ENCODE peak calls at places on chromosomes 7 and 10, in ten cellular contexts. One of them, this sample, is unnamed.

GRCh38 chr10:93445978-93446720 is 36.0 kb downstream of the MYOF start:
- DNase-seq in choroid plexus epithelial cell: peak; percentile 39
- DNase-seq in RWPE1: no peak
- DNase-seq in A673: no peak
- DNase-seq in HFF-Myc: no peak
- DNase-seq in ascending aorta: peak; percentile 62
- DNase-seq in fibroblast of mammary gland: no peak
- DNase-seq in astrocyte of the cerebellum: no peak
- DNase-seq in Calu3: no peak
- DNase-seq in fibroblast of pulmonary artery: no peak
- DNase-seq in this sample: no peak

GRCh38 chr10:116891208-116891607 is 41.9 kb downstream of the ENO4 start:
- DNase-seq in Calu3: no peak
- DNase-seq in fibroblast of mammary gland: peak; percentile 90
- DNase-seq in RWPE1: peak; percentile 77
- DNase-seq in choroid plexus epithelial cell: peak; percentile 96
- DNase-seq in ascending aorta: no peak
- DNase-seq in HFF-Myc: peak; percentile 71
- DNase-seq in A673: peak; percentile 97
- DNase-seq in astrocyte of the cerebellum: peak; percentile 91
- DNase-seq in fibroblast of pulmonary artery: peak; percentile 87
- DNase-seq in this sample: peak; percentile 45

GRCh38 chr7:140121321-140121720 is 55.5 kb downstream of the KDM7A start:
- DNase-seq in ascending aorta: no peak
- DNase-seq in Calu3: no peak
- DNase-seq in RWPE1: no peak
- DNase-seq in fibroblast of mammary gland: no peak
- DNase-seq in HFF-Myc: no peak
- DNase-seq in choroid plexus epithelial cell: peak; percentile 14
- DNase-seq in astrocyte of the cerebellum: peak; percentile 79
- DNase-seq in fibroblast of pulmonary artery: no peak
- DNase-seq in A673: no peak
- DNase-seq in this sample: no peak

GRCh38 chr10:19801369-19801768 is 14.9 kb upstream of the PLXDC2 start:
- DNase-seq in HFF-Myc: no peak
- DNase-seq in astrocyte of the cerebellum: no peak
- DNase-seq in ascending aorta: no peak
- DNase-seq in fibroblast of pulmonary artery: no peak
- DNase-seq in choroid plexus epithelial cell: no peak
- DNase-seq in RWPE1: no peak
- DNase-seq in fibroblast of mammary gland: no peak
- DNase-seq in Calu3: no peak
- DNase-seq in A673: no peak
- DNase-seq in this sample: no peak

GRCh38 chr7:28855538-28856217 is 102.5 kb downstream of the TRIL start:
- DNase-seq in ascending aorta: no peak
- DNase-seq in fibroblast of pulmonary artery: peak; percentile 80
- DNase-seq in A673: peak; percentile 71
- DNase-seq in RWPE1: peak; percentile 95
- DNase-seq in astrocyte of the cerebellum: peak; percentile 86
- DNase-seq in HFF-Myc: peak; percentile 87
- DNase-seq in choroid plexus epithelial cell: peak; percentile 79
- DNase-seq in fibroblast of mammary gland: peak; percentile 98
- DNase-seq in Calu3: peak; percentile 85
- DNase-seq in this sample: no peak

GRCh38 chr7:4861673-4862072 is at the start of gene PAPOLB:
- DNase-seq in astrocyte of the cerebellum: no peak
- DNase-seq in choroid plexus epithelial cell: no peak
- DNase-seq in RWPE1: no peak
- DNase-seq in HFF-Myc: no peak
- DNase-seq in fibroblast of mammary gland: no peak
- DNase-seq in A673: no peak
- DNase-seq in fibroblast of pulmonary artery: no peak
- DNase-seq in Calu3: no peak
- DNase-seq in ascending aorta: no peak
- DNase-seq in this sample: no peak

GRCh38 chr7:920351-921070 is 34.0 kb downstream of the ADAP1 start:
- DNase-seq in astrocyte of the cerebellum: no peak
- DNase-seq in ascending aorta: peak; percentile 62
- DNase-seq in RWPE1: no peak
- DNase-seq in HFF-Myc: no peak
- DNase-seq in fibroblast of pulmonary artery: no peak
- DNase-seq in fibroblast of mammary gland: no peak
- DNase-seq in Calu3: no peak
- DNase-seq in A673: no peak
- DNase-seq in choroid plexus epithelial cell: no peak
- DNase-seq in this sample: peak; percentile 10

GRCh38 chr7:127904706-127905056 is 126.6 kb downstream of the LRRC4 start:
- DNase-seq in A673: no peak
- DNase-seq in ascending aorta: no peak
- DNase-seq in Calu3: no peak
- DNase-seq in RWPE1: no peak
- DNase-seq in choroid plexus epithelial cell: peak; percentile 41
- DNase-seq in fibroblast of pulmonary artery: no peak
- DNase-seq in fibroblast of mammary gland: no peak
- DNase-seq in astrocyte of the cerebellum: no peak
- DNase-seq in HFF-Myc: no peak
- DNase-seq in this sample: no peak

GRCh38 chr7:74256446-74257408 is 2.5 kb upstream of the RFC2 start:
- DNase-seq in RWPE1: no peak
- DNase-seq in Calu3: no peak
- DNase-seq in fibroblast of mammary gland: peak; percentile 95
- DNase-seq in A673: no peak
- DNase-seq in ascending aorta: peak; percentile 83
- DNase-seq in fibroblast of pulmonary artery: peak; percentile 82
- DNase-seq in HFF-Myc: no peak
- DNase-seq in choroid plexus epithelial cell: peak; percentile 97
- DNase-seq in astrocyte of the cerebellum: peak; percentile 87
- DNase-seq in this sample: no peak

GRCh38 chr10:62779487-62780248 is 24.9 kb upstream of the ADO start:
- DNase-seq in ascending aorta: no peak
- DNase-seq in Calu3: peak; percentile 70
- DNase-seq in fibroblast of pulmonary artery: peak; percentile 30
- DNase-seq in HFF-Myc: no peak
- DNase-seq in fibroblast of mammary gland: peak; percentile 75
- DNase-seq in RWPE1: no peak
- DNase-seq in A673: peak; percentile 38
- DNase-seq in choroid plexus epithelial cell: peak; percentile 52
- DNase-seq in astrocyte of the cerebellum: no peak
- DNase-seq in this sample: no peak

GRCh38 chr7:116546916-116547315 is 22.1 kb downstream of the CAV1 start:
- DNase-seq in fibroblast of mammary gland: peak; percentile 59
- DNase-seq in astrocyte of the cerebellum: no peak
- DNase-seq in choroid plexus epithelial cell: no peak
- DNase-seq in ascending aorta: no peak
- DNase-seq in A673: no peak
- DNase-seq in fibroblast of pulmonary artery: no peak
- DNase-seq in HFF-Myc: no peak
- DNase-seq in RWPE1: no peak
- DNase-seq in Calu3: no peak
- DNase-seq in this sample: no peak

GRCh38 chr7:151083071-151083823 is at the start of gene TMUB1:
- DNase-seq in astrocyte of the cerebellum: no peak
- DNase-seq in ascending aorta: peak; percentile 93
- DNase-seq in fibroblast of pulmonary artery: no peak
- DNase-seq in Calu3: peak; percentile 78
- DNase-seq in A673: peak; percentile 83
- DNase-seq in choroid plexus epithelial cell: peak; percentile 55
- DNase-seq in RWPE1: peak; percentile 32
- DNase-seq in fibroblast of mammary gland: peak; percentile 43
- DNase-seq in HFF-Myc: no peak
- DNase-seq in this sample: peak; percentile 86

GRCh38 chr10:99364125-99364524 is 35.0 kb downstream of the CNNM1 start:
- DNase-seq in choroid plexus epithelial cell: no peak
- DNase-seq in astrocyte of the cerebellum: no peak
- DNase-seq in HFF-Myc: no peak
- DNase-seq in fibroblast of pulmonary artery: no peak
- DNase-seq in ascending aorta: no peak
- DNase-seq in A673: no peak
- DNase-seq in Calu3: no peak
- DNase-seq in RWPE1: no peak
- DNase-seq in fibroblast of mammary gland: peak; percentile 59
- DNase-seq in this sample: no peak

GRCh38 chr10:60733189-60733815 is 45.0 kb upstream of the CDK1 start:
- DNase-seq in Calu3: peak; percentile 89
- DNase-seq in A673: peak; percentile 56
- DNase-seq in fibroblast of mammary gland: no peak
- DNase-seq in HFF-Myc: no peak
- DNase-seq in astrocyte of the cerebellum: no peak
- DNase-seq in fibroblast of pulmonary artery: no peak
- DNase-seq in choroid plexus epithelial cell: no peak
- DNase-seq in ascending aorta: peak; percentile 63
- DNase-seq in RWPE1: peak; percentile 77
- DNase-seq in this sample: peak; percentile 39

GRCh38 chr10:29858352-29859267 is 200.8 kb downstream of the JCAD start:
- DNase-seq in ascending aorta: peak; percentile 91
- DNase-seq in fibroblast of pulmonary artery: peak; percentile 73
- DNase-seq in RWPE1: peak; percentile 71
- DNase-seq in astrocyte of the cerebellum: no peak
- DNase-seq in HFF-Myc: no peak
- DNase-seq in A673: peak; percentile 58
- DNase-seq in fibroblast of mammary gland: peak; percentile 72
- DNase-seq in choroid plexus epithelial cell: peak; percentile 79
- DNase-seq in Calu3: peak; percentile 81
- DNase-seq in this sample: no peak

DNA sequence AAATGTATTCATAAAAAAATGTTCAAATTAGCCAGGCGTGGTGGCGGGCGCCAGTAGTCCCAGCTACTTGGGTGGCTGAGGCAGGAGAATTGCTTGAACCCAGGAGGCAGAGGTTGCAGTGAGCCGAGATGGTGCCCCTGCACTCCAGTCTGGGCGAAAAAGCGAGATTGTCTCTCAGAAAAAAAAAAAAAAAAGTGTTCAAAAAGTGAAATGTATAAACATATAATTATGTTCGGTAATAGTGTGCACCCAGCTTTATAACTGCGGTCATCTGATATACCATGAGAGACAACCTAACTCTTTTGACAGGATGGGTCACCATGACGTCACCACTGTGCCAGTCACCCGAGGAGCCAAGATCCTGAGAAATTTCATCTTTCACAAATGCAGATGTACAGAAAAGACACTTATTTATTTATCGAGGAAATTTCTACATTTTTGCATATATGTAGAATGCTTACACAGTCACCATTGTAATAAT is 594 bp upstream of the RP9 start:
- DNase-seq in astrocyte of the cerebellum: no peak
- DNase-seq in HFF-Myc: no peak
- DNase-seq in fibroblast of pulmonary artery: no peak
- DNase-seq in ascending aorta: no peak
- DNase-seq in RWPE1: no peak
- DNase-seq in choroid plexus epithelial cell: peak; percentile 15
- DNase-seq in Calu3: no peak
- DNase-seq in fibroblast of mammary gland: peak; percentile 58
- DNase-seq in A673: peak; percentile 41
- DNase-seq in this sample: no peak
- TF ChIP-seq CTCF in astrocyte of the cerebellum: no peak
- TF ChIP-seq CTCF in HFF-Myc: no peak
- TF ChIP-seq CTCF in fibroblast of pulmonary artery: no peak
- TF ChIP-seq CTCF in ascending aorta: no peak
- TF ChIP-seq CTCF in RWPE1: no peak
- TF ChIP-seq CTCF in choroid plexus epithelial cell: no peak
- TF ChIP-seq CTCF in Calu3: no peak
- TF ChIP-seq CTCF in fibroblast of mammary gland: no peak
- TF ChIP-seq CTCF in A673: no peak
- TF ChIP-seq CTCF in this sample: no peak

DNA sequence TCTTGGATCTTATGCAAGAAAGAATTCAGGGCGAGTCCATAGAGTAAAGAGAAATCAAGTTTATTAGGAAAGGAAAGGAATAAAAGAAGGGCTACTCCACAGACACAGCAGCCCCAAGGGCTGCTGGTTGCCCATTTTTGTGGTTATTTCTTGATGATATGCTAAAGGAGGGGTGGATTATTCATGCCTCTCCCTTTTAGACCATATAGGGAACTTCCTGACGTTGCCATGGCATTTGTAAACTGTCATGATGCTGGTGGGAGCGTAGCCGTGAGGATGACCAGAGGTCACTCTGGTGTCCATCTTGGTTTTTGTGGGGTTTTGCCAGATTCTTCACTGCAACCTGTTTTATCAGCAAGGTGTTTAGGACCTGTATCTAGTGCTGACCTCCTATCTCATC is 115.4 kb upstream of the CARD11 start:
- DNase-seq in A673: no peak
- DNase-seq in fibroblast of pulmonary artery: no peak
- DNase-seq in astrocyte of the cerebellum: no peak
- DNase-seq in RWPE1: no peak
- DNase-seq in ascending aorta: no peak
- DNase-seq in choroid plexus epithelial cell: no peak
- DNase-seq in HFF-Myc: no peak
- DNase-seq in fibroblast of mammary gland: no peak
- DNase-seq in Calu3: no peak
- DNase-seq in this sample: no peak
- TF ChIP-seq CTCF in A673: no peak
- TF ChIP-seq CTCF in fibroblast of pulmonary artery: no peak
- TF ChIP-seq CTCF in astrocyte of the cerebellum: no peak
- TF ChIP-seq CTCF in RWPE1: no peak
- TF ChIP-seq CTCF in ascending aorta: no peak
- TF ChIP-seq CTCF in choroid plexus epithelial cell: no peak
- TF ChIP-seq CTCF in HFF-Myc: no peak
- TF ChIP-seq CTCF in fibroblast of mammary gland: no peak
- TF ChIP-seq CTCF in Calu3: no peak
- TF ChIP-seq CTCF in this sample: no peak

DNA sequence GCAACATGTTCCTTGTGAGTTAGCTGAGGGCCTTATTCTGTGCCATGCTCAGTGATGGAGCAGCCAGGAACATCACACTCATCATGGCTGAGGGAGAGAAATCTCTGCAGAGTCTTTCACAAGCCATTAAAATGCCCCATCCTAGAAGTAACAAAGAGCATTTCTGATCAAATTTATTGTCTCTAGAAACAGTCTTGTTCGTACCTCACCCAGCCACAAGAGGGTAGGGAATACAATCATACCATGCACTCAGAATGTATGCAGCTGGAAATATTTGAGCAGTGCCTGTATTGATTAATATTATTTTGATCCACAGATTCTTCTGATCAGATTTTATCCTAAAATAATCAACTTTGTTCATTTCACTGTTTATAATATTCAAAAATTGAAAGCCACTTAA is 17.3 kb downstream of the VPS26A start:
- DNase-seq in Calu3: no peak
- DNase-seq in astrocyte of the cerebellum: no peak
- DNase-seq in RWPE1: no peak
- DNase-seq in A673: no peak
- DNase-seq in fibroblast of mammary gland: no peak
- DNase-seq in HFF-Myc: no peak
- DNase-seq in choroid plexus epithelial cell: peak; percentile 7
- DNase-seq in fibroblast of pulmonary artery: no peak
- DNase-seq in ascending aorta: no peak
- DNase-seq in this sample: no peak
- TF ChIP-seq CTCF in Calu3: no peak
- TF ChIP-seq CTCF in astrocyte of the cerebellum: no peak
- TF ChIP-seq CTCF in RWPE1: no peak
- TF ChIP-seq CTCF in A673: no peak
- TF ChIP-seq CTCF in fibroblast of mammary gland: no peak
- TF ChIP-seq CTCF in HFF-Myc: no peak
- TF ChIP-seq CTCF in choroid plexus epithelial cell: peak; percentile 19
- TF ChIP-seq CTCF in fibroblast of pulmonary artery: peak; percentile 5
- TF ChIP-seq CTCF in ascending aorta: no peak
- TF ChIP-seq CTCF in this sample: no peak

DNA sequence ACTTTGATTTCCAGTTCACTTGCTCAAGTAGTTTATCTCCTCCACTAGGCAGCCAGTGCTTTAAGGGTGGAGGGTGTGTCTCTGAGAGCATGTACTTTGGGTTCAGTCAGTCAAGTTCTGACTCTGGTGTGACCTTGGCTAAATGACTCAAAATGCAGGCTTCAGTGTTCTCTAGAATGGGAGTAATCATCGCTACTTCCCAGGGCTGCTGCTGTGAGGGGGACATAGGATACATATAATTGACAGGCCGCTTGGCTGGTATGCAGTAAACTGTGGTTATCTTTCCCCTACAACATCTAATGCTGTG is 3.5 kb downstream of the PTPRE start:
- DNase-seq in HFF-Myc: no peak
- DNase-seq in fibroblast of mammary gland: peak; percentile 31
- DNase-seq in choroid plexus epithelial cell: peak; percentile 43
- DNase-seq in ascending aorta: no peak
- DNase-seq in fibroblast of pulmonary artery: no peak
- DNase-seq in Calu3: no peak
- DNase-seq in RWPE1: no peak
- DNase-seq in astrocyte of the cerebellum: no peak
- DNase-seq in A673: no peak
- DNase-seq in this sample: no peak
- TF ChIP-seq CTCF in HFF-Myc: no peak
- TF ChIP-seq CTCF in fibroblast of mammary gland: no peak
- TF ChIP-seq CTCF in choroid plexus epithelial cell: no peak
- TF ChIP-seq CTCF in ascending aorta: no peak
- TF ChIP-seq CTCF in fibroblast of pulmonary artery: no peak
- TF ChIP-seq CTCF in Calu3: no peak
- TF ChIP-seq CTCF in RWPE1: no peak
- TF ChIP-seq CTCF in astrocyte of the cerebellum: no peak
- TF ChIP-seq CTCF in A673: no peak
- TF ChIP-seq CTCF in this sample: no peak